ENCODE peak calls at places on chromosomes 3 and 15, in eight cellular contexts. Z is HL-60; T is activated CD4-positive, alpha-beta T cell treated with anti-CD3 and anti-CD28 coated beads, Interleukin-2, amount 50 U/mL, for 1 hour; J is adrenal gland; O is activated gamma-delta T cell treated with Interleukin-2 at 50 U/mL for 16 hours; M is activated naive CD4-positive, alpha-beta T cell treated with anti-CD3 and anti-CD28 coated beads, Interleukin-2, amount 50 U/mL, for 16 hours; S is AG08396; E is AG20443. I is an unnamed sample.

GRCh38 chr3:179544981-179545645 is 17.6 kb upstream of the ACTL6A start:
- DNase-seq in Z (no peak), T (no peak), J (no peak), O (no peak), M (no peak), S (peak), E (peak), I (no peak)

GRCh38 chr3:189863031-189863430 is 231.8 kb downstream of the TP63 start:
- DNase-seq in Z (no peak), T (no peak), J (no peak), O (no peak), M (no peak), S (no peak), E (peak), I (no peak)

GRCh38 chr15:43776101-43776717 is 557 bp downstream of the ELL3 start:
- DNase-seq in Z (no peak), T (no peak), J (peak), O (no peak), M (peak), S (no peak), E (no peak), I (peak)

GRCh38 chr3:67381667-67382272 is 272.6 kb downstream of the SUCLG2 start:
- DNase-seq in Z (no peak), T (peak), J (no peak), O (no peak), M (no peak), S (peak), E (peak), I (peak)

GRCh38 chr3:66037986-66038369 is 740 bp downstream of the MAGI1 start:
- DNase-seq in Z (no peak), T (no peak), J (peak), O (no peak), M (no peak), S (no peak), E (no peak), I (no peak)

GRCh38 chr15:69904296-69904560 is 193.5 kb downstream of the TLE3 start:
- DNase-seq in Z (no peak), T (no peak), J (no peak), O (no peak), M (no peak), S (no peak), E (no peak), I (no peak)

GRCh38 chr15:88174571-88174970 is 82.0 kb downstream of the NTRK3 start:
- DNase-seq in Z (no peak), T (no peak), J (no peak), O (no peak), M (no peak), S (no peak), E (no peak), I (no peak)

GRCh38 chr3:186154641-186155040 is 45.8 kb upstream of the ETV5 start:
- DNase-seq in Z (no peak), T (no peak), J (no peak), O (no peak), M (no peak), S (no peak), E (no peak), I (no peak)

GRCh38 chr3:157160652-157161480 is 919 bp upstream of the CCNL1 start:
- DNase-seq in Z (no peak), T (peak), J (peak), O (peak), M (peak), S (peak), E (peak), I (no peak)

GRCh38 chr15:94387854-94388441 is 156.6 kb downstream of the MCTP2 start:
- DNase-seq in Z (no peak), T (no peak), J (no peak), O (no peak), M (no peak), S (no peak), E (no peak), I (no peak)

GRCh38 chr3:61087465-61087864 is 163.8 kb downstream of the FHIT start:
- DNase-seq in Z (no peak), T (no peak), J (no peak), O (no peak), M (no peak), S (no peak), E (no peak), I (no peak)

GRCh38 chr3:51392301-51393095 is 1.4 kb downstream of the RBM15B start:
- DNase-seq in Z (no peak), T (no peak), J (no peak), O (no peak), M (no peak), S (no peak), E (no peak), I (peak)

GRCh38 chr15:64426845-64427465 is 33.4 kb upstream of the ZNF609 start:
- DNase-seq in Z (no peak), T (no peak), J (no peak), O (no peak), M (no peak), S (no peak), E (no peak), I (no peak)

GRCh38 chr3:159322322-159322939 is 520.6 kb downstream of the MFSD1 start:
- DNase-seq in Z (no peak), T (no peak), J (peak), O (no peak), M (no peak), S (peak), E (peak), I (no peak)

GRCh38 chr3:14235896-14236295 is 57.3 kb downstream of the LSM3 start:
- DNase-seq in Z (no peak), T (no peak), J (no peak), O (no peak), M (no peak), S (no peak), E (peak), I (no peak)

GRCh38 chr15:48897144-48897814 is 19.3 kb downstream of the EID1 start:
- DNase-seq in Z (no peak), T (no peak), J (no peak), O (no peak), M (no peak), S (peak), E (peak), I (no peak)

GRCh38 chr3:71733319-71733718 is 8.1 kb upstream of the EIF4E3 start:
- DNase-seq in Z (no peak), T (no peak), J (no peak), O (no peak), M (no peak), S (no peak), E (no peak), I (no peak)

GRCh38 chr3:58572013-58572633 is 5.1 kb downstream of the FAM107A start:
- DNase-seq in Z (peak), T (no peak), J (no peak), O (no peak), M (no peak), S (no peak), E (no peak), I (no peak)

GRCh38 chr3:172047567-172048115 is 8.3 kb downstream of the FNDC3B start:
- DNase-seq in Z (peak), T (no peak), J (no peak), O (no peak), M (no peak), S (no peak), E (no peak), I (no peak)

GRCh38 chr3:81723732-81724313 is 37.6 kb downstream of the GBE1 start:
- DNase-seq in Z (no peak), T (no peak), J (peak), O (no peak), M (no peak), S (no peak), E (peak), I (no peak)

GRCh38 chr3:15317164-15317477 is 15.3 kb downstream of the SH3BP5 start:
- DNase-seq in Z (no peak), T (no peak), J (no peak), O (no peak), M (no peak), S (peak), E (peak), I (no peak)

I was measured in CD8-positive, alpha-beta memory T cell.